ENCODE peak calls at places on chromosomes 11 and 22, in four cellular contexts. One of them, this sample, is unnamed.

GRCh38 chr11:61700221-61700620 is 20.0 kb downstream of the DAGLA start:
- DNase-seq in stimulated activated CD4-positive, alpha-beta T cell treated with anti-CD3 and anti-CD28 coated beads, TNF-alpha, amount 100 ng/mL, for 24 hours: no peak
- DNase-seq in MCF 10A: peak; percentile 90
- DNase-seq in activated T-helper 1 cell treated with anti-CD3 and anti-CD28 coated beads, Interleukin-12 subunit alpha, Interleukin-12 subunit beta, Interleukin-2, Interleukin-4 antibody, amounts not matched to agents 30 ng/mL and 10 ng/mL and 1 ng/mL, durations not matched to agents 14 hours and 24 hours and 36 hours: no peak
- DNase-seq in this sample: no peak

GRCh38 chr11:74460481-74461154 is 6.7 kb downstream of the KCNE3 start:
- DNase-seq in stimulated activated CD4-positive, alpha-beta T cell treated with anti-CD3 and anti-CD28 coated beads, TNF-alpha, amount 100 ng/mL, for 24 hours: no peak
- DNase-seq in MCF 10A: peak; percentile 20
- DNase-seq in activated T-helper 1 cell treated with anti-CD3 and anti-CD28 coated beads, Interleukin-12 subunit alpha, Interleukin-12 subunit beta, Interleukin-2, Interleukin-4 antibody, amounts not matched to agents 30 ng/mL and 10 ng/mL and 1 ng/mL, durations not matched to agents 14 hours and 24 hours and 36 hours: no peak
- DNase-seq in this sample: no peak

GRCh38 chr11:64447717-64448598 is 89.0 kb downstream of the RPS6KA4 start:
- DNase-seq in stimulated activated CD4-positive, alpha-beta T cell treated with anti-CD3 and anti-CD28 coated beads, TNF-alpha, amount 100 ng/mL, for 24 hours: no peak
- DNase-seq in MCF 10A: no peak
- DNase-seq in activated T-helper 1 cell treated with anti-CD3 and anti-CD28 coated beads, Interleukin-12 subunit alpha, Interleukin-12 subunit beta, Interleukin-2, Interleukin-4 antibody, amounts not matched to agents 30 ng/mL and 10 ng/mL and 1 ng/mL, durations not matched to agents 14 hours and 24 hours and 36 hours: no peak
- DNase-seq in this sample: peak; percentile 27

GRCh38 chr11:130428692-130429681 is 578 bp upstream of the ADAMTS8 start:
- DNase-seq in stimulated activated CD4-positive, alpha-beta T cell treated with anti-CD3 and anti-CD28 coated beads, TNF-alpha, amount 100 ng/mL, for 24 hours: no peak
- DNase-seq in MCF 10A: no peak
- DNase-seq in activated T-helper 1 cell treated with anti-CD3 and anti-CD28 coated beads, Interleukin-12 subunit alpha, Interleukin-12 subunit beta, Interleukin-2, Interleukin-4 antibody, amounts not matched to agents 30 ng/mL and 10 ng/mL and 1 ng/mL, durations not matched to agents 14 hours and 24 hours and 36 hours: no peak
- DNase-seq in this sample: no peak

GRCh38 chr22:28801845-28802594 is 1.7 kb upstream of the XBP1 start:
- DNase-seq in stimulated activated CD4-positive, alpha-beta T cell treated with anti-CD3 and anti-CD28 coated beads, TNF-alpha, amount 100 ng/mL, for 24 hours: no peak
- DNase-seq in MCF 10A: no peak
- DNase-seq in activated T-helper 1 cell treated with anti-CD3 and anti-CD28 coated beads, Interleukin-12 subunit alpha, Interleukin-12 subunit beta, Interleukin-2, Interleukin-4 antibody, amounts not matched to agents 30 ng/mL and 10 ng/mL and 1 ng/mL, durations not matched to agents 14 hours and 24 hours and 36 hours: no peak
- DNase-seq in this sample: no peak

GRCh38 chr11:30381879-30382278 is 59.0 kb downstream of the ARL14EP start:
- DNase-seq in stimulated activated CD4-positive, alpha-beta T cell treated with anti-CD3 and anti-CD28 coated beads, TNF-alpha, amount 100 ng/mL, for 24 hours: no peak
- DNase-seq in MCF 10A: no peak
- DNase-seq in activated T-helper 1 cell treated with anti-CD3 and anti-CD28 coated beads, Interleukin-12 subunit alpha, Interleukin-12 subunit beta, Interleukin-2, Interleukin-4 antibody, amounts not matched to agents 30 ng/mL and 10 ng/mL and 1 ng/mL, durations not matched to agents 14 hours and 24 hours and 36 hours: no peak
- DNase-seq in this sample: no peak

GRCh38 chr11:118618115-118618990 is 10.9 kb downstream of the PHLDB1 start:
- DNase-seq in stimulated activated CD4-positive, alpha-beta T cell treated with anti-CD3 and anti-CD28 coated beads, TNF-alpha, amount 100 ng/mL, for 24 hours: no peak
- DNase-seq in MCF 10A: peak; percentile 59
- DNase-seq in activated T-helper 1 cell treated with anti-CD3 and anti-CD28 coated beads, Interleukin-12 subunit alpha, Interleukin-12 subunit beta, Interleukin-2, Interleukin-4 antibody, amounts not matched to agents 30 ng/mL and 10 ng/mL and 1 ng/mL, durations not matched to agents 14 hours and 24 hours and 36 hours: no peak
- DNase-seq in this sample: no peak

GRCh38 chr11:87878373-87878779 is 296.9 kb downstream of the RAB38 start:
- DNase-seq in stimulated activated CD4-positive, alpha-beta T cell treated with anti-CD3 and anti-CD28 coated beads, TNF-alpha, amount 100 ng/mL, for 24 hours: no peak
- DNase-seq in MCF 10A: peak; percentile 57
- DNase-seq in activated T-helper 1 cell treated with anti-CD3 and anti-CD28 coated beads, Interleukin-12 subunit alpha, Interleukin-12 subunit beta, Interleukin-2, Interleukin-4 antibody, amounts not matched to agents 30 ng/mL and 10 ng/mL and 1 ng/mL, durations not matched to agents 14 hours and 24 hours and 36 hours: no peak
- DNase-seq in this sample: no peak

GRCh38 chr22:49244466-49245420 is 582.9 kb downstream of the BRD1 start:
- DNase-seq in stimulated activated CD4-positive, alpha-beta T cell treated with anti-CD3 and anti-CD28 coated beads, TNF-alpha, amount 100 ng/mL, for 24 hours: no peak
- DNase-seq in MCF 10A: no peak
- DNase-seq in activated T-helper 1 cell treated with anti-CD3 and anti-CD28 coated beads, Interleukin-12 subunit alpha, Interleukin-12 subunit beta, Interleukin-2, Interleukin-4 antibody, amounts not matched to agents 30 ng/mL and 10 ng/mL and 1 ng/mL, durations not matched to agents 14 hours and 24 hours and 36 hours: no peak
- DNase-seq in this sample: no peak

GRCh38 chr11:808427-809286 is 1.1 kb upstream of the RPLP2 start:
- DNase-seq in stimulated activated CD4-positive, alpha-beta T cell treated with anti-CD3 and anti-CD28 coated beads, TNF-alpha, amount 100 ng/mL, for 24 hours: no peak
- DNase-seq in MCF 10A: no peak
- DNase-seq in activated T-helper 1 cell treated with anti-CD3 and anti-CD28 coated beads, Interleukin-12 subunit alpha, Interleukin-12 subunit beta, Interleukin-2, Interleukin-4 antibody, amounts not matched to agents 30 ng/mL and 10 ng/mL and 1 ng/mL, durations not matched to agents 14 hours and 24 hours and 36 hours: no peak
- DNase-seq in this sample: no peak

GRCh38 chr11:66978229-66978628 is 3.1 kb downstream of the C11orf86 start:
- DNase-seq in stimulated activated CD4-positive, alpha-beta T cell treated with anti-CD3 and anti-CD28 coated beads, TNF-alpha, amount 100 ng/mL, for 24 hours: no peak
- DNase-seq in MCF 10A: no peak
- DNase-seq in activated T-helper 1 cell treated with anti-CD3 and anti-CD28 coated beads, Interleukin-12 subunit alpha, Interleukin-12 subunit beta, Interleukin-2, Interleukin-4 antibody, amounts not matched to agents 30 ng/mL and 10 ng/mL and 1 ng/mL, durations not matched to agents 14 hours and 24 hours and 36 hours: no peak
- DNase-seq in this sample: no peak

GRCh38 chr11:101478587-101479375 is 105.0 kb downstream of the TRPC6 start:
- DNase-seq in stimulated activated CD4-positive, alpha-beta T cell treated with anti-CD3 and anti-CD28 coated beads, TNF-alpha, amount 100 ng/mL, for 24 hours: no peak
- DNase-seq in MCF 10A: no peak
- DNase-seq in activated T-helper 1 cell treated with anti-CD3 and anti-CD28 coated beads, Interleukin-12 subunit alpha, Interleukin-12 subunit beta, Interleukin-2, Interleukin-4 antibody, amounts not matched to agents 30 ng/mL and 10 ng/mL and 1 ng/mL, durations not matched to agents 14 hours and 24 hours and 36 hours: no peak
- DNase-seq in this sample: no peak